ENCODE peak calls at places on chromosomes 1 and 21, in seven cellular contexts. X, U, D, T, E, G and Z are unnamed samples.

GRCh38 chr1:54220004-54220811 is 20.2 kb downstream of the MRPL37 start:
- DNase-seq in U (peak; percentile 44), T (no peak), X (peak; percentile 62), D (peak; percentile 84), G (no peak), E (no peak), Z (peak; percentile 59)

GRCh38 chr1:19028110-19028509 is 71.6 kb upstream of the IFFO2 start:
- DNase-seq in G (no peak), U (no peak), E (no peak), T (no peak), D (no peak), X (no peak), Z (peak; percentile 42)

GRCh38 chr21:32413697-32414578 is 1.4 kb downstream of the EVA1C start:
- DNase-seq in U (no peak), D (no peak), G (no peak), X (no peak), E (no peak), T (no peak), Z (peak; percentile 42)

GRCh38 chr1:25030674-25031589 is 100.9 kb upstream of the RUNX3 start:
- DNase-seq in T (no peak), U (peak; percentile 84), D (no peak), G (peak; percentile 65), X (no peak), E (peak; percentile 44), Z (no peak)

GRCh38 chr1:183986941-183987340 is 50.6 kb downstream of the COLGALT2 start:
- DNase-seq in D (no peak), X (no peak), T (no peak), U (no peak), E (no peak), G (no peak), Z (no peak)

GRCh38 chr1:230163205-230163604 is 96.2 kb downstream of the GALNT2 start:
- DNase-seq in T (peak; percentile 60), E (no peak), D (peak; percentile 63), X (no peak), U (peak; percentile 40), G (no peak), Z (no peak)

GRCh38 chr1:245153645-245154428 is 948 bp upstream of the KIF26B start:
- DNase-seq in U (peak; percentile 30), E (no peak), X (no peak), G (no peak), T (no peak), D (no peak), Z (no peak)

GRCh38 chr21:37073417-37074194 is 552 bp downstream of the TTC3 start:
- DNase-seq in U (peak; percentile 55), D (peak; percentile 67), E (peak; percentile 76), G (no peak), T (no peak), X (no peak), Z (peak; percentile 83)